ENCODE peak calls at places on chromosomes 13 and 19, in six cellular contexts. B, T, E, N, M and A are unnamed samples.

GRCh38 chr13:112179995-112180394 is 113.0 kb downstream of the SOX1 start:
- DNase-seq in B (no peak), T (no peak), E (no peak), N (no peak), M (no peak), A (no peak)

GRCh38 chr19:44777715-44778347 is at the start of gene CBLC:
- DNase-seq in B (no peak), T (peak; percentile 93), E (no peak), N (no peak), M (no peak), A (peak; percentile 89)

GRCh38 chr13:112170823-112171569 is 104.0 kb downstream of the SOX1 start:
- DNase-seq in B (no peak), T (no peak), E (no peak), N (no peak), M (no peak), A (no peak)

GRCh38 chr13:39148513-39148961 is 110.3 kb downstream of the NHLRC3 start:
- DNase-seq in B (no peak), T (peak; percentile 69), E (no peak), N (no peak), M (no peak), A (no peak)

GRCh38 chr13:18949970-18950369 is 231.7 kb downstream of the TUBA3C start:
- DNase-seq in B (no peak), T (no peak), E (no peak), N (no peak), M (no peak), A (peak; percentile 60)

GRCh38 chr13:74708629-74709028 is 574.4 kb upstream of the KLF12 start:
- DNase-seq in B (no peak), T (no peak), E (no peak), N (no peak), M (no peak), A (no peak)

GRCh38 chr13:35789335-35790166 is 313.1 kb upstream of the MAB21L1 start:
- DNase-seq in B (no peak), T (peak; percentile 14), E (peak; percentile 7), N (no peak), M (peak; percentile 61), A (no peak)

GRCh38 chr13:62920181-62920580 is 1504.5 kb upstream of the PCDH20 start:
- DNase-seq in B (no peak), T (no peak), E (no peak), N (no peak), M (peak; percentile 1), A (no peak)

GRCh38 chr13:46544208-46544607 is 8.8 kb upstream of the LRCH1 start:
- DNase-seq in B (no peak), T (no peak), E (no peak), N (no peak), M (no peak), A (no peak)

GRCh38 chr19:19482785-19483625 is 32.3 kb downstream of the TSSK6 start:
- DNase-seq in B (no peak), T (no peak), E (no peak), N (no peak), M (peak; percentile 61), A (no peak)

DNA sequence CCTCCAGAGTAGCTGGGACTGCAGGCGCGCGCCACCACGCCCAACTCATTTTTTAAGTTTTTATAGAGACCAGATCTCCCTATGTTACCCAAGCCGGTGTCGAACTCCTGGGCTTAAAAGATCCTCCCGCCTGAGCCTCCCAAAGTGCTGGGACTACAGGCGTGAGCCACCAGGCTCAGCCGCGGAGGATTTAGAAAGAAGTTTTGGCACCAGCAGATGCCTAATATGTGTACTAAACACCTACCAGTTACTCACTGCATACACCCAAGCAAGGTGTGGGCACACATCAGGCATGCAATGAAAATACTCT is 464 bp upstream of the ZFP14 start:
- DNase-seq in B (no peak), T (no peak), E (no peak), N (no peak), M (no peak), A (no peak)
- H3K27ac ChIP-seq in B (peak overlapping the region; percentile 88), T (peak overlapping the region; percentile 88), E (peak overlapping the region; percentile 85), N (no peak overlapping the region), M (peak overlapping the region; percentile 13), A (peak overlapping the region; percentile 92)

GRCh38 chr19:15437355-15438123 is 12.2 kb downstream of the WIZ start:
- DNase-seq in B (no peak), T (no peak), E (no peak), N (no peak), M (peak; percentile 74), A (no peak)
- TF ChIP-seq CTCF in B (no peak), T (no peak), E (no peak), N (peak; percentile 43), M (peak; percentile 51), A (no peak)

GRCh38 chr19:11510444-11510843 is 4.8 kb upstream of the ZNF653 start:
- DNase-seq in B (no peak), T (no peak), E (no peak), N (no peak), M (no peak), A (no peak)
- H3K27ac ChIP-seq in B (no peak overlapping the region), T (no peak overlapping the region), E (no peak overlapping the region), N (no peak overlapping the region), M (no peak overlapping the region), A (no peak overlapping the region)

DNA sequence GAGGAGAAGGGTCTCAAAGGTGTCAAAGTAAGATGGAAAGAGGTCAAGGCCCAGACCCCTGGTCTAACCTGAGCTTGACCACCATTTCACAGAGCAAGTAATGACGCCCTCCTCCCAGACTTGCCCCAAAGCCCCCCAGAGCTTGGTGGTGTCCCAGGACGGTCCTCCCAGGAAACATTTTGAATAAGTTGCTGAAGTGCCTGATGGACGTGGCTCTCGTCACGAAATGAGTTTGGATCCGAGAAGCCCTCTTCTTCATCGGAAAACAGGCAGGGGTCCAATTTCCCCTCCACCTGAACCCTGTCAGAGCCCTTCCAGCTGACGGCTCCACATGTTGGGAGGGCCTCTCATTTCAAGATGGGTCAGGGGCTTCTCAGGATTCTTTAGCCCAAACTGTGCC is 54.5 kb upstream of the TPM4 start:
- DNase-seq in B (no peak), T (no peak), E (no peak), N (no peak), M (no peak), A (peak; percentile 32)
- TF ChIP-seq CTCF in B (no peak), T (no peak), E (no peak), N (no peak), M (no peak), A (no peak)

DNA sequence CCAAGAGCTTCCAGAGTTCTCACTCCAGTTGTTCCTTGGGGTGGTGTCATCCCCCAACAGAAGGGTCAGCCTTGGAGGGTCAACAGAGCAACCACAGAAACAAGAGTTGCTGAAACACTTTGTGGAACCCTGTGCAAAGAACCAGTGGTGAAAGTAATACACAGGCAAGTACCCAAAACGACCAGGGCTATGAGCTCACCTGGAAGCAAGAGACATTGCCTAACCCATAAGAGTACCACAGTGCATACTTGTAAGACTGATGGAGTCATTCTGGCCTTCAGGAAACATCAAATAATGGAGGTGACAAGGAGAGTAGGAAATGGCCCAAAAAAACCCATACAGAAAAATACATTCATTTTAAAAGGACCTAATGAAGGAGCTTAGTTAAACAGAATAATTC is 184.3 kb upstream of the TSC22D1 start:
- DNase-seq in B (no peak), T (no peak), E (no peak), N (no peak), M (no peak), A (no peak)
- H3K27ac ChIP-seq in B (no peak overlapping the region), T (peak overlapping the region; percentile 86), E (peak overlapping the region; percentile 79), N (no peak overlapping the region), M (no peak overlapping the region), A (no peak overlapping the region)

GRCh38 chr13:26697069-26697955 is 63.3 kb downstream of the GPR12 start:
- DNase-seq in B (no peak), T (no peak), E (no peak), N (no peak), M (no peak), A (no peak)

GRCh38 chr13:26695891-26696311 is 64.7 kb downstream of the GPR12 start:
- DNase-seq in B (no peak), T (no peak), E (no peak), N (no peak), M (no peak), A (no peak)

GRCh38 chr13:26694609-26695359 is 65.8 kb downstream of the GPR12 start:
- DNase-seq in B (no peak), T (no peak), E (no peak), N (no peak), M (no peak), A (no peak)

GRCh38 chr13:26693749-26694463 is 66.7 kb downstream of the GPR12 start:
- DNase-seq in B (no peak), T (peak; percentile 5), E (no peak), N (no peak), M (no peak), A (no peak)

DNA sequence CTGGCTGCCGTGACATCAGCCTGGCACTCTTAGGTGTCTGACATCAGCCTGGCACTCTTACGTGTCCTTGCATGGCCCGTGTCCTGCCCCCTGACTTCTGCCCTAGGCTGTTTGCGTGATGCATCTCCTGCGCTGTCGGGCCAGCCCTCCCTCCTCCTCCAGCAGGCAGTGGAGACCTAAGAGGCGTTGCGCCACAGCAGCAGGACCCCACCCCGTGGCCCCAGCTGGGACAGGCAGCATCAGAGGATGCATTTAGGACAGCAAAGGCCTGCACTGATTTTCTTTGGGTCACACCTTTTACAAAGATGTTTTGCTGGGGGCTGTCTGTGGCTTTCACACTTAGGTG is 65.3 kb downstream of the GPR12 start:
- DNase-seq in B (no peak), T (no peak), E (no peak), N (no peak), M (no peak), A (no peak)
- TF ChIP-seq CTCF in B (no peak), T (no peak), E (no peak), N (no peak), M (no peak), A (no peak)

GRCh38 chr19:51564791-51565190 is 6.3 kb upstream of the ZNF175 start:
- DNase-seq in B (no peak), T (no peak), E (no peak), N (no peak), M (no peak), A (no peak)

GRCh38 chr19:51568456-51568855 is 2.6 kb upstream of the ZNF175 start:
- DNase-seq in B (no peak), T (no peak), E (no peak), N (no peak), M (no peak), A (no peak)

GRCh38 chr19:51565583-51565982 is 5.5 kb upstream of the ZNF175 start:
- DNase-seq in B (no peak), T (no peak), E (no peak), N (no peak), M (no peak), A (no peak)

GRCh38 chr19:51567583-51567982 is 3.5 kb upstream of the ZNF175 start:
- DNase-seq in B (no peak), T (no peak), E (no peak), N (no peak), M (no peak), A (no peak)

GRCh38 chr19:51566489-51567100 is 4.5 kb upstream of the ZNF175 start:
- DNase-seq in B (no peak), T (no peak), E (no peak), N (no peak), M (no peak), A (no peak)
- H3K27ac ChIP-seq in B (no peak overlapping the region), T (no peak overlapping the region), E (no peak overlapping the region), N (no peak overlapping the region), M (no peak overlapping the region), A (no peak overlapping the region)